ENCODE peak calls at places on chromosomes 11 and 22, in four cellular contexts. U is H54, G is anterior cingulate cortex, K is NCI-H2081 treated with DMSO at 0.1 percent for 48 hours. Y is an unnamed sample.

GRCh38 chr11:73480677-73481076 is 104.5 kb downstream of the RELT start:
- DNase-seq in G (no peak), U (no peak), K (no peak), Y (no peak)

GRCh38 chr11:86703992-86704391 is 31.6 kb upstream of the ME3 start:
- DNase-seq in U (no peak), K (no peak), G (no peak), Y (no peak)

GRCh38 chr11:125201525-125202121 is 37.1 kb downstream of the PKNOX2 start:
- DNase-seq in U (no peak), G (no peak), K (no peak), Y (no peak)

GRCh38 chr11:111300569-111300968 is 2.2 kb downstream of the POU2AF3 start:
- DNase-seq in G (no peak), U (no peak), K (no peak), Y (no peak)

GRCh38 chr22:30474683-30475424 is 3.0 kb upstream of the SEC14L3 start:
- DNase-seq in K (no peak), G (no peak), U (no peak), Y (no peak)

GRCh38 chr11:64121637-64122410 is 44.1 kb downstream of the MACROD1 start:
- DNase-seq in G (no peak), K (no peak), U (peak), Y (no peak)

GRCh38 chr11:10480026-10480425 is 25.0 kb downstream of the AMPD3 start:
- DNase-seq in K (no peak), U (no peak), G (no peak), Y (no peak)

GRCh38 chr11:116650052-116650451 is 122.7 kb downstream of the BUD13 start:
- DNase-seq in K (no peak), G (no peak), U (no peak), Y (no peak)

GRCh38 chr22:24380220-24381218 is 46.9 kb upstream of the ADORA2A start:
- DNase-seq in G (no peak), U (no peak), K (no peak), Y (no peak)

GRCh38 chr11:102704841-102705240 is 728 bp downstream of the MMP27 start:
- DNase-seq in U (no peak), G (no peak), K (no peak), Y (no peak)

GRCh38 chr22:49044091-49044490 is 783.6 kb downstream of the BRD1 start:
- DNase-seq in K (no peak), G (no peak), U (no peak), Y (no peak)

GRCh38 chr22:50522806-50523438 is 2.5 kb downstream of the SCO2 start:
- DNase-seq in K (no peak), U (no peak), G (no peak), Y (no peak)

GRCh38 chr11:132914600-132914999 is 617.7 kb downstream of the OPCML start:
- DNase-seq in G (no peak), K (no peak), U (no peak), Y (no peak)

GRCh38 chr11:37788141-37788877 is 1190.3 kb upstream of the RAG2 start:
- DNase-seq in U (no peak), G (no peak), K (no peak), Y (no peak)

GRCh38 chr11:14655435-14655834 is 11.8 kb downstream of the PDE3B start:
- DNase-seq in K (no peak), G (no peak), U (no peak), Y (no peak)

GRCh38 chr11:35082322-35083180 is 56.4 kb upstream of the CD44 start:
- DNase-seq in K (no peak), U (peak), G (peak), Y (peak)

GRCh38 chr11:14386895-14387480 is 28.0 kb upstream of the RRAS2 start:
- DNase-seq in K (no peak), G (peak), U (no peak), Y (no peak)

GRCh38 chr11:133999355-133999754 is 42.6 kb upstream of the IGSF9B start:
- DNase-seq in U (no peak), G (no peak), K (no peak), Y (no peak)

GRCh38 chr11:73859671-73860070 is 17.0 kb downstream of the COA4 start:
- DNase-seq in G (no peak), K (no peak), U (no peak), Y (no peak)

GRCh38 chr11:372809-373715 is 3.8 kb downstream of the B4GALNT4 start:
- DNase-seq in U (no peak), K (no peak), G (no peak), Y (no peak)

GRCh38 chr11:127369301-127369968 is 368.9 kb upstream of the KIRREL3 start:
- DNase-seq in K (no peak), U (no peak), G (no peak), Y (no peak)

GRCh38 chr22:28813772-28814518 is 13.6 kb upstream of the XBP1 start:
- DNase-seq in U (no peak), G (no peak), K (no peak), Y (no peak)

GRCh38 chr22:31080164-31080847 is 812 bp upstream of the SMTN start:
- DNase-seq in K (no peak), G (no peak), U (no peak), Y (no peak)

GRCh38 chr11:133934599-133935550 is 21.9 kb downstream of the IGSF9B start:
- DNase-seq in U (peak), K (no peak), G (peak), Y (no peak)

GRCh38 chr11:61516675-61517516 is 8.3 kb downstream of the LRRC10B start:
- DNase-seq in K (no peak), U (peak), G (peak), Y (peak)

GRCh38 chr11:59574932-59575904 is 40.4 kb downstream of the OSBP start:
- DNase-seq in K (no peak), G (no peak), U (no peak), Y (no peak)

GRCh38 chr11:2185324-2186085 is 13.9 kb upstream of the TH start:
- DNase-seq in G (no peak), U (no peak), K (no peak), Y (no peak)

GRCh38 chr22:44870021-44870420 is 117.6 kb downstream of the ARHGAP8 start:
- DNase-seq in G (peak), U (peak), K (no peak), Y (no peak)

GRCh38 chr22:26669060-26669481 is 11.7 kb downstream of the MIAT start:
- DNase-seq in K (no peak), G (no peak), U (no peak), Y (no peak)

GRCh38 chr11:86660011-86660595 is 12.3 kb downstream of the ME3 start:
- DNase-seq in G (no peak), K (no peak), U (no peak), Y (no peak)